ENCODE peak calls at places on chromosomes 16 and 17, in four cellular contexts. I is MM.1S, U is kidney, O is IMR-90. G is an unnamed sample. For H3K4me1, the result is how much of the 10 kb centered on the place peaks cover.

GRCh38 chr17:39634384-39634871 is 2.5 kb upstream of the STARD3 start:
- DNase-seq in I (peak), U (no peak), O (peak), G (no peak)

GRCh38 chr17:29341726-29342125 is 47.8 kb upstream of the NUFIP2 start:
- DNase-seq in I (no peak), U (no peak), O (peak), G (no peak)

GRCh38 chr16:10541396-10541795 is 39.0 kb downstream of the EMP2 start:
- DNase-seq in I (no peak), U (no peak), O (no peak), G (no peak)

GRCh38 chr16:23941963-23942564 is 106.3 kb downstream of the PRKCB start:
- DNase-seq in I (no peak), U (no peak), O (no peak), G (no peak)

GRCh38 chr16:8619671-8620370 is 1.7 kb upstream of the METTL22 start:
- DNase-seq in I (no peak), U (no peak), O (no peak), G (no peak)

GRCh38 chr17:81976332-81977210 is 858 bp upstream of the ASPSCR1 start:
- DNase-seq in I (no peak), U (peak), O (no peak), G (peak)

GRCh38 chr17:19370493-19370960 is 7.8 kb upstream of the MAPK7 start:
- DNase-seq in I (no peak), U (no peak), O (no peak), G (no peak)

GRCh38 chr16:66801320-66802105 is at the start of gene TERB1:
- DNase-seq in I (no peak), U (peak), O (no peak), G (no peak)

GRCh38 chr16:1469693-1470201 is 5.1 kb downstream of the CLCN7 start:
- DNase-seq in I (no peak), U (no peak), O (no peak), G (no peak)

GRCh38 chr16:11125936-11126335 is 130.1 kb downstream of the SOCS1 start:
- DNase-seq in I (no peak), U (no peak), O (no peak), G (no peak)

GRCh38 chr17:82665226-82665625 is 17.0 kb upstream of the WDR45B start:
- DNase-seq in I (no peak), U (no peak), O (no peak), G (no peak)

GRCh38 chr16:83762141-83763024 is 45.4 kb upstream of the HSBP1 start:
- DNase-seq in I (no peak), U (no peak), O (no peak), G (no peak)

GRCh38 chr17:65518256-65518655 is 43.2 kb downstream of the AXIN2 start:
- DNase-seq in I (no peak), U (no peak), O (peak), G (peak)

GRCh38 chr16:48231675-48232214 is 12.4 kb upstream of the LONP2 start:
- DNase-seq in I (peak), U (no peak), O (peak), G (peak)

GRCh38 chr17:45409659-45410076 is 23.0 kb downstream of the ARHGAP27 start:
- DNase-seq in I (no peak), U (peak), O (no peak), G (no peak)

GRCh38 chr17:44198721-44199552 is 747 bp downstream of the ATXN7L3 start:
- DNase-seq in I (peak), U (peak), O (peak), G (peak)

GRCh38 chr17:29140051-29140582 is 40.1 kb downstream of the MYO18A start:
- DNase-seq in I (peak), U (peak), O (peak), G (peak)

GRCh38 chr17:80640379-80641071 is 95.9 kb downstream of the RPTOR start:
- DNase-seq in I (no peak), U (no peak), O (no peak), G (no peak)

GRCh38 chr17:17963066-17963465 is 9.1 kb downstream of the TOM1L2 start:
- DNase-seq in I (no peak), U (no peak), O (no peak), G (no peak)

GRCh38 chr17:44940321-44940720 is 7.3 kb downstream of the KIF18B start:
- DNase-seq in I (no peak), U (no peak), O (no peak), G (no peak)

GRCh38 chr17:8105957-8106398 is 12.3 kb downstream of the ALOXE3 start:
- DNase-seq in I (no peak), U (no peak), O (no peak), G (no peak)

GRCh38 chr16:54636221-54636793 is 294.4 kb upstream of the IRX5 start:
- DNase-seq in I (no peak), U (no peak), O (no peak), G (no peak)

GRCh38 chr17:30191072-30191471 is 44.4 kb downstream of the SLC6A4 start:
- DNase-seq in I (no peak), U (no peak), O (no peak), G (no peak)

GRCh38 chr17:7959503-7960253 is 27.7 kb downstream of the CNTROB start:
- DNase-seq in I (no peak), U (no peak), O (no peak), G (peak)

GRCh38 chr17:16352838-16353701 is at the start of gene CENPV:
- DNase-seq in I (no peak), U (peak), O (peak), G (peak)

GRCh38 chr17:75637143-75637538 is 3.9 kb downstream of the SMIM5 start:
- DNase-seq in I (no peak), U (peak), O (no peak), G (no peak)
- H3K4me1 ChIP-seq in I (under half), U (half or more), O (under half), G (under half)

DNA sequence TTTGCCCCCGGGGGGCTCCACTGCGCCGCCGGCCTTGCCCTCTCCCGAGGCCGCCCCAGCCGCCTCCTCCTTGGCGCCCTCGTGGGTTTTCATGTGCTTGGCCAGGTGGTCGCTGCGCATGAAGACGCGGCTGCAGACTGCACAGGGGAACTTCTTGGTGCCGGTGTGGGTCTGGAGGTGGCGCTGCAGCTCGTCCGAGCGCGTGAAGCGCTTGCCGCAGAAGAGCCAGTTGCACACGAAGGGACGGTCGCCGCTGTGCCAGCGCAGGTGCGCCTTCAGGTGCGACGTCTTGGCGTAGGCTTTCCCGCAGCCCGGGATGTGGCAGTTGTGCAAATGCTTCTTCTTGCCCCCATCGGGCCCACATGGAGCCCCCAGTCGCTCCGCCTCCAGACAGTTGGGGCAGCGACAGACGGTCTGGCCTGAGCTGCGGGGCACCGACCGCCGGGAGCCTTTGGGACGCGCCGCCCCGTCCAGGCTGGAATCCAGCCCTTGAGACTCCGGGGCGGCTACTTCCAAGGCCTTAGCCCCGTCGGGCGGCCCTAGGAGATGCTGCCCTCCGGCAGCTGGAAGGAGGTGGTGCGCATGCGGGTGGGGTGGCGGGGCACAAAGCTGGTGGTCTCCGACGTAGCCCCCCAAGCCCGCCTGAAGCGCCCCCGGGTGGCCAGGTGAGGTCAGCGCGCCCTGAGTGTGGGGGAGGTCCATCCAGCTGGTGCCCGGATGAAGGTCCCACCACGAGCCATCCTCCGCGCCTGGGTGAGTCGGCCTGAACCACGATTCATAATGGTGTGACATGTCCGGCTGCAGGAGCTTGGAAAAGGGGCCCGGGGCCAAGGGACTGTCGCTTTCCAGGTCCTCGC is 3.4 kb downstream of the SP6 start:
- DNase-seq in I (peak), U (no peak), O (no peak), G (no peak)
- H3K9ac ChIP-seq in I (no peak), U (no peak), O (no peak), G (no peak)

GRCh38 chr17:74677558-74678466 is 34.9 kb downstream of the CD300LF start:
- DNase-seq in I (peak), U (no peak), O (peak), G (peak)
- H3K4me1 ChIP-seq in I (under half), U (under half), O (under half), G (under half)

GRCh38 chr17:42992872-42993271 is 5.3 kb upstream of the RPL27 start:
- DNase-seq in I (no peak), U (no peak), O (no peak), G (no peak)

GRCh38 chr17:42997390-42997983 is 732 bp upstream of the RPL27 start:
- DNase-seq in I (peak), U (no peak), O (no peak), G (no peak)

GRCh38 chr17:43003542-43004172 is 2.9 kb upstream of the IFI35 start:
- DNase-seq in I (no peak), U (no peak), O (peak), G (peak)

GRCh38 chr17:42999003-42999525 is 845 bp downstream of the RPL27 start:
- DNase-seq in I (no peak), U (no peak), O (no peak), G (no peak)

GRCh38 chr17:42997984-42998938 is at the start of gene RPL27:
- DNase-seq in I (peak), U (peak), O (peak), G (peak)
- H3K9ac ChIP-seq in I (peak), U (peak), O (peak), G (peak)

GRCh38 chr16:4217246-4218131 is 24.4 kb downstream of the SRL start:
- DNase-seq in I (no peak), U (no peak), O (peak), G (peak)
- H3K4me1 ChIP-seq in I (under half), U (under half), O (under half), G (under half)

GRCh38 chr16:68359398-68360191 is 48.8 kb downstream of the PRMT7 start:
- DNase-seq in I (no peak), U (no peak), O (no peak), G (no peak)
- H3K9ac ChIP-seq in I (no peak), U (no peak), O (no peak), G (no peak)